ENCODE peak calls at places on chromosomes 4 and X, in eight cellular contexts. S, B, J, O, F, Y, M and C are unnamed samples.

GRCh38 chrX:54808109-54808604 is 612 bp downstream of the MAGED2 start:
- DNase-seq in Y (peak), M (peak), B (peak), J (peak), S (peak), F (peak), O (no peak), C (no peak)

GRCh38 chrX:7170903-7171302 is 22.9 kb upstream of the PUDP start:
- DNase-seq in J (no peak), M (no peak), S (no peak), B (no peak), Y (peak), O (peak), F (peak), C (no peak)

GRCh38 chr4:80265571-80266266 is 745 bp upstream of the FGF5 start:
- DNase-seq in F (no peak), B (no peak), O (no peak), J (no peak), Y (no peak), S (no peak), M (no peak), C (no peak)

GRCh38 chr4:4595252-4595651 is 53.4 kb upstream of the STX18 start:
- DNase-seq in O (no peak), Y (no peak), J (no peak), S (no peak), F (no peak), M (peak), B (no peak), C (no peak)

GRCh38 chr4:185778307-185778706 is 33.7 kb downstream of the SORBS2 start:
- DNase-seq in B (no peak), M (no peak), S (no peak), F (no peak), O (no peak), Y (no peak), J (no peak), C (no peak)

GRCh38 chr4:56690393-56690971 is 9.4 kb upstream of the HOPX start:
- DNase-seq in Y (no peak), S (no peak), O (no peak), B (no peak), F (no peak), J (no peak), M (no peak), C (no peak)

GRCh38 chr4:179624768-179625181 is 2182.5 kb upstream of the AGA start:
- DNase-seq in J (no peak), S (no peak), F (no peak), O (no peak), Y (no peak), M (no peak), B (no peak), C (no peak)

GRCh38 chr4:145920205-145920604 is 18.4 kb downstream of the ZNF827 start:
- DNase-seq in O (no peak), Y (no peak), B (no peak), J (no peak), F (no peak), M (no peak), S (no peak), C (no peak)

GRCh38 chrX:42384956-42385355 is 393.0 kb downstream of the PPP1R2C start:
- DNase-seq in J (no peak), B (no peak), Y (no peak), F (no peak), O (no peak), S (no peak), M (no peak), C (no peak)